ENCODE peak calls at places on chromosomes 11 and 22, in seven cellular contexts. A is neural crest cell, M is T-helper 9 cell, U is left ventricle myocardium inferior, V is DMS79 treated with DMSO at 0.1 percent for 48 hours, S is spleen, O is BJ. H is an unnamed sample.

GRCh38 chr22:37525073-37525745 is 6.0 kb upstream of the CARD10 start:
- DNase-seq in V (no peak), S (no peak), A (no peak), O (peak; percentile 50), U (no peak), M (no peak), H (no peak)

GRCh38 chr11:60931897-60932296 is 7.6 kb downstream of the TMEM132A start:
- DNase-seq in S (peak; percentile 92), U (no peak), O (no peak), V (no peak), M (no peak), A (no peak), H (no peak)

GRCh38 chr11:77107950-77108349 is 5.3 kb downstream of the OMP start:
- DNase-seq in O (peak; percentile 41), V (peak; percentile 39), M (no peak), A (no peak), S (no peak), U (no peak), H (no peak)

GRCh38 chr11:131297441-131297840 is 73.0 kb upstream of the NTM start:
- DNase-seq in U (no peak), V (no peak), M (no peak), A (no peak), S (no peak), O (no peak), H (no peak)

GRCh38 chr11:107562647-107563208 is 2.8 kb downstream of the ALKBH8 start:
- DNase-seq in U (no peak), M (no peak), V (no peak), O (no peak), A (no peak), S (no peak), H (no peak)

GRCh38 chr22:40932396-40932795 is 18.8 kb upstream of the RBX1 start:
- DNase-seq in S (no peak), O (no peak), M (no peak), A (no peak), U (no peak), V (no peak), H (no peak)

GRCh38 chr11:32198053-32198452 is 107.2 kb downstream of the RCN1 start:
- DNase-seq in M (no peak), A (no peak), V (no peak), S (no peak), O (no peak), U (no peak), H (no peak)

GRCh38 chr22:28351585-28351984 is 328.1 kb downstream of the TTC28 start:
- DNase-seq in O (no peak), M (no peak), V (no peak), U (no peak), S (no peak), A (no peak), H (no peak)

GRCh38 chr11:19816817-19817216 is 104.2 kb downstream of the NAV2 start:
- DNase-seq in A (no peak), O (no peak), M (no peak), U (no peak), V (peak; percentile 52), S (no peak), H (peak; percentile 40)

GRCh38 chr11:57092028-57092698 is 89.6 kb upstream of the LRRC55 start:
- DNase-seq in M (no peak), U (no peak), V (no peak), A (no peak), O (no peak), S (peak; percentile 78), H (no peak)

GRCh38 chr11:30128269-30128932 is 102.4 kb upstream of the FSHB start:
- DNase-seq in A (no peak), S (no peak), U (no peak), M (no peak), V (no peak), O (no peak), H (no peak)

GRCh38 chr11:36398261-36398953 is 102.3 kb downstream of the PRR5L start:
- DNase-seq in M (no peak), O (no peak), U (no peak), V (peak; percentile 50), A (no peak), S (no peak), H (no peak)

GRCh38 chr11:86551286-86551685 is 121.1 kb downstream of the ME3 start:
- DNase-seq in V (no peak), A (no peak), U (no peak), O (peak; percentile 57), S (no peak), M (no peak), H (no peak)

GRCh38 chr11:4388221-4388620 is 5.3 kb downstream of the TRIM21 start:
- DNase-seq in U (no peak), O (no peak), A (no peak), M (no peak), S (no peak), V (no peak), H (no peak)

GRCh38 chr22:21621891-21622623 is 7.8 kb downstream of the YDJC start:
- DNase-seq in V (no peak), A (no peak), S (no peak), M (no peak), O (no peak), U (no peak), H (no peak)

GRCh38 chr11:77175021-77175842 is 47.2 kb downstream of the MYO7A start:
- DNase-seq in A (no peak), U (no peak), M (no peak), V (no peak), S (no peak), O (no peak), H (no peak)

GRCh38 chr22:44540756-44541670 is 43.0 kb upstream of the RTL6 start:
- DNase-seq in M (no peak), A (no peak), O (no peak), S (no peak), V (no peak), U (no peak), H (no peak)

GRCh38 chr11:17258670-17259069 is 17.9 kb upstream of the NUCB2 start:
- DNase-seq in O (no peak), S (no peak), U (no peak), V (no peak), M (no peak), A (no peak), H (no peak)

GRCh38 chr11:68196219-68196618 is 16.9 kb downstream of the KMT5B start:
- DNase-seq in V (no peak), A (no peak), M (no peak), S (no peak), U (no peak), O (no peak), H (no peak)

GRCh38 chr11:26931248-26931631 is 62.7 kb upstream of the FIBIN start:
- DNase-seq in V (no peak), A (no peak), U (peak; percentile 25), O (peak; percentile 70), S (no peak), M (no peak), H (no peak)

GRCh38 chr11:110711448-110711775 is 825 bp downstream of the ARHGAP20 start:
- DNase-seq in M (no peak), O (no peak), V (no peak), S (no peak), U (no peak), A (no peak), H (no peak)

GRCh38 chr11:61032824-61033223 is 61.3 kb downstream of the CD6 start:
- DNase-seq in S (no peak), O (no peak), V (no peak), U (no peak), M (no peak), A (no peak), H (no peak)

GRCh38 chr22:35124674-35125219 is 58.8 kb downstream of the ISX start:
- DNase-seq in A (no peak), M (no peak), O (no peak), V (no peak), U (no peak), S (no peak), H (no peak)

GRCh38 chr11:99419991-99420390 is 399.2 kb downstream of the CNTN5 start:
- DNase-seq in A (no peak), O (no peak), S (no peak), V (no peak), U (no peak), M (no peak), H (no peak)

GRCh38 chr11:130674686-130675085 is 226.2 kb downstream of the ADAMTS15 start:
- DNase-seq in V (no peak), U (no peak), O (no peak), M (no peak), A (no peak), S (no peak), H (no peak)

GRCh38 chr11:95074806-95075563 is 8.3 kb downstream of the SRSF8 start:
- DNase-seq in O (no peak), U (peak; percentile 78), M (no peak), A (no peak), V (peak; percentile 91), S (peak; percentile 81), H (no peak)

GRCh38 chr11:8258289-8258688 is 5.4 kb downstream of the LMO1 start:
- DNase-seq in U (no peak), O (no peak), M (no peak), S (peak; percentile 58), V (peak; percentile 54), A (no peak), H (no peak)

GRCh38 chr11:62445314-62445740 is 26.5 kb downstream of the SCGB1A1 start:
- DNase-seq in S (no peak), A (no peak), U (peak; percentile 38), M (no peak), O (no peak), V (no peak), H (no peak)

GRCh38 chr11:75475767-75476650 is 43.0 kb upstream of the KLHL35 start:
- DNase-seq in U (peak; percentile 45), S (peak; percentile 68), A (no peak), V (peak; percentile 88), M (no peak), O (no peak), H (no peak)

GRCh38 chr22:44212936-44213335 is 32.2 kb downstream of the PARVG start:
- DNase-seq in A (no peak), S (no peak), U (no peak), M (no peak), O (no peak), V (no peak), H (no peak)

GRCh38 chr11:125005491-125005890 is 51.5 kb downstream of the CCDC15 start:
- DNase-seq in M (no peak), U (no peak), V (no peak), S (no peak), A (no peak), O (no peak), H (no peak)

GRCh38 chr22:20131593-20131855 is at the start of gene ZDHHC8:
- DNase-seq in O (no peak), M (peak; percentile 59), V (no peak), U (peak; percentile 58), S (peak; percentile 86), A (no peak), H (no peak)

GRCh38 chr22:26592368-26593015 is 2.6 kb upstream of the TPST2 start:
- DNase-seq in A (no peak), V (no peak), M (peak; percentile 23), O (no peak), U (no peak), S (peak; percentile 87), H (no peak)

GRCh38 chr11:10954184-10954583 is 96.3 kb upstream of the ZBED5 start:
- DNase-seq in V (no peak), M (no peak), U (no peak), O (no peak), S (no peak), A (no peak), H (no peak)

GRCh38 chr11:117900720-117901440 is 24.4 kb upstream of the FXYD6 start:
- DNase-seq in U (no peak), A (no peak), M (no peak), V (peak; percentile 88), S (peak; percentile 63), O (no peak), H (no peak)

GRCh38 chr11:8683115-8683807 is 669 bp downstream of the RPL27A start:
- DNase-seq in O (no peak), U (no peak), V (no peak), A (no peak), S (no peak), M (no peak), H (no peak)

GRCh38 chr11:130314184-130314748 is 451 bp downstream of the ZBTB44 start:
- DNase-seq in S (peak; percentile 95), M (peak; percentile 60), U (peak; percentile 60), O (no peak), V (peak; percentile 75), A (peak; percentile 36), H (peak; percentile 3)

GRCh38 chr22:43001271-43002197 is 13.4 kb downstream of the PACSIN2 start:
- DNase-seq in O (no peak), M (no peak), U (no peak), S (no peak), V (no peak), A (no peak), H (no peak)

H was measured in NT2/D1.